ENCODE peak calls at places on chromosome 1, in ten cellular contexts. A is effector memory CD4-positive, alpha-beta T cell; S is cardiac muscle cell; C is CD8-positive, alpha-beta memory T cell; M is heart right ventricle; D is psoas muscle; N is CD8-positive, alpha-beta T cell; K is foreskin keratinocyte; E is DND-41; J is aorta. W is an unnamed sample.

GRCh38 chr1:33327587-33328325 is 6.9 kb upstream of the A3GALT2 start:
- DNase-seq in K (peak), E (no peak), D (peak), S (peak), A (no peak), C (no peak), J (peak), N (no peak), M (peak), W (peak)

GRCh38 chr1:14923400-14924011 is 230.0 kb upstream of the TMEM51 start:
- DNase-seq in K (no peak), N (no peak), S (no peak), C (no peak), A (no peak), E (no peak), M (no peak), J (no peak), D (no peak), W (no peak)

GRCh38 chr1:57894315-57894714 is 470.5 kb upstream of the DAB1 start:
- DNase-seq in N (no peak), A (no peak), E (no peak), S (no peak), M (no peak), D (no peak), J (no peak), K (peak), C (no peak), W (no peak)

GRCh38 chr1:175132456-175132855 is 60.1 kb downstream of the KIAA0040 start:
- DNase-seq in A (no peak), M (no peak), E (no peak), D (no peak), S (peak), J (no peak), K (no peak), N (no peak), C (no peak), W (no peak)

GRCh38 chr1:23796466-23797271 is 3.9 kb downstream of the GALE start:
- DNase-seq in E (no peak), S (no peak), M (no peak), A (no peak), K (no peak), D (no peak), C (no peak), J (no peak), N (no peak), W (peak)

GRCh38 chr1:13725714-13726175 is 25.8 kb downstream of the PRDM2 start:
- DNase-seq in A (peak), C (peak), J (no peak), K (no peak), S (peak), D (no peak), M (no peak), E (peak), N (peak), W (peak)

GRCh38 chr1:80047791-80048190 is 1041.3 kb upstream of the ADGRL4 start:
- DNase-seq in S (peak), N (no peak), D (no peak), E (no peak), A (no peak), M (no peak), J (no peak), C (no peak), K (no peak), W (no peak)

GRCh38 chr1:180951186-180951745 is 38.6 kb downstream of the KIAA1614 start:
- DNase-seq in J (peak), E (no peak), M (no peak), D (no peak), S (no peak), C (no peak), A (no peak), N (no peak), K (no peak), W (no peak)

GRCh38 chr1:200143347-200143746 is 115.8 kb downstream of the NR5A2 start:
- DNase-seq in C (no peak), M (no peak), E (no peak), D (no peak), S (no peak), J (no peak), N (no peak), A (no peak), K (no peak), W (no peak)

GRCh38 chr1:236893626-236894545 is 98.8 kb downstream of the MTR start:
- DNase-seq in S (no peak), A (no peak), E (no peak), D (no peak), J (no peak), M (no peak), C (no peak), N (no peak), K (no peak), W (no peak)

GRCh38 chr1:54153548-54154439 is 994 bp upstream of the CDCP2 start:
- DNase-seq in J (peak), M (no peak), N (no peak), K (peak), A (no peak), E (no peak), C (no peak), S (peak), D (peak), W (peak)

GRCh38 chr1:147579532-147580199 is 38.4 kb downstream of the BCL9 start:
- DNase-seq in A (no peak), N (no peak), D (no peak), E (no peak), M (no peak), S (peak), J (no peak), K (no peak), C (no peak), W (peak)

GRCh38 chr1:217493290-217493689 is 137.6 kb downstream of the GPATCH2 start:
- DNase-seq in K (peak), S (peak), M (no peak), N (no peak), E (no peak), C (no peak), J (no peak), D (no peak), A (no peak), W (no peak)

GRCh38 chr1:167797005-167797404 is 75.2 kb downstream of the MPZL1 start:
- DNase-seq in S (peak), C (no peak), N (no peak), E (peak), M (peak), J (peak), A (no peak), D (peak), K (peak), W (peak)

GRCh38 chr1:33599516-33600115 is 127.2 kb downstream of the ZSCAN20 start:
- DNase-seq in E (no peak), D (no peak), N (no peak), A (no peak), K (no peak), C (no peak), J (no peak), M (no peak), S (no peak), W (peak)

GRCh38 chr1:47435506-47436303 is 2.1 kb upstream of the FOXD2 start:
- DNase-seq in S (no peak), A (no peak), J (no peak), E (no peak), D (no peak), N (no peak), C (no peak), K (no peak), M (no peak), W (no peak)
- H3K27ac ChIP-seq in S (no peak), A (no peak), J (no peak), E (peak), D (no peak), N (no peak), C (no peak), K (no peak), M (no peak), W (no peak)

GRCh38 chr1:39102537-39103320 is 76.6 kb downstream of the NDUFS5 start:
- DNase-seq in D (no peak), J (no peak), E (peak), C (no peak), K (no peak), S (peak), M (peak), A (no peak), N (no peak), W (peak)

GRCh38 chr1:39105841-39106765 is 80.0 kb downstream of the NDUFS5 start:
- DNase-seq in E (peak), S (peak), A (no peak), N (no peak), J (peak), D (peak), C (peak), K (no peak), M (peak), W (peak)

GRCh38 chr1:39105061-39105840 is 79.1 kb downstream of the NDUFS5 start:
- DNase-seq in S (peak), N (peak), J (peak), D (peak), C (peak), A (peak), K (no peak), M (peak), E (peak), W (peak)

GRCh38 chr1:39104158-39105060 is 78.3 kb downstream of the NDUFS5 start:
- DNase-seq in M (no peak), A (no peak), J (peak), C (no peak), N (no peak), S (no peak), K (no peak), E (no peak), D (peak), W (peak)

DNA sequence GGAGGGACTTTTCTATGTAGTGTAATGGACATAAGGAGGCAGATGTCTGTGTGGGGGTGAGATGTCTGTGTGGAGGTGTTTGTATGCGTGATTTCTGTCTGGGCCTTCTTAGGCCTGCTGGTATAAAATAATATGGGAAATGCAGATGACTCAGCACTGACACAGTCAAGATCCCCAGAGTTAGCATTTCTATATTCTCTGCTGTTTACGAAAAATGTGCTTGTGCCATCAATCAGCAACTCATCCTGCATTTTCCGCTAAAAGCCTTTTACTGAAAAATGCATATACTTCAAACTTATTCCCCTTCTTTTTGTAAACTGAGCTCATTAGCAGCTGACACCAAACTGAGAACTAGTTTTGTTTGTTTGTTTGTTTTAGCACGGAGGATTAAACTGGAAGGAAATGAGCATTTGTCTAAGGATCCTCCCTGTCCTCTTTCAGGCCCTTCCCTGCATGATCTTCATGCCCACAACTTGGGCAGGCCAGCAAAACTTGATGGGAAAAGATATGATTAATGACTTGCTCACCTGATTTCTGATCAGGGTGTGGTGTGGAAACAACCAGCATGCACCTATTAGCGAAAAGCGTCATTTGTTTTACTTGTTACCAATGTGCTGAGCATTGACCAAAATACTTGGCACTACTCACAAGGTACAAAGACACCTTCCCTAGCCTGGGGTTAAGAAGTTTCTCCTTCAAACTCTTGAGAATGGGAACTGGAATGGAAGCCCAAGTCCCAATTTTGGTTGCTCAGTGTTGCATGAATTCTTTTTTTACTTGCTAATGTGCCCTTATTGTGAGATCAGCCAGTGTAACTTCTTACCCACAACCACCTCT is 77.4 kb downstream of the NDUFS5 start:
- DNase-seq in A (no peak), S (peak), C (no peak), J (no peak), M (no peak), N (no peak), K (peak), E (no peak), D (no peak), W (no peak)
- H3K27ac ChIP-seq in A (no peak), S (no peak), C (no peak), J (peak), M (no peak), N (no peak), K (peak), E (no peak), D (peak), W (no peak)

GRCh38 chr1:20751462-20751990 is 19.0 kb upstream of the SH2D5 start:
- DNase-seq in A (no peak), N (no peak), M (no peak), S (no peak), J (no peak), K (no peak), E (no peak), C (no peak), D (no peak), W (no peak)

GRCh38 chr1:20753589-20753988 is 21.1 kb upstream of the SH2D5 start:
- DNase-seq in A (no peak), E (no peak), N (no peak), K (peak), M (no peak), C (no peak), J (no peak), D (no peak), S (no peak), W (no peak)
- H3K27ac ChIP-seq in A (no peak), E (no peak), N (no peak), K (no peak), M (no peak), C (no peak), J (no peak), D (no peak), S (no peak), W (no peak)

GRCh38 chr1:30877205-30877912 is 31.2 kb downstream of the SDC3 start:
- DNase-seq in C (no peak), E (no peak), N (no peak), J (peak), S (peak), K (peak), A (no peak), D (peak), M (peak), W (no peak)

GRCh38 chr1:30876451-30877204 is 31.9 kb downstream of the SDC3 start:
- DNase-seq in E (no peak), J (no peak), A (no peak), D (no peak), K (no peak), N (no peak), M (no peak), S (no peak), C (no peak), W (no peak)

GRCh38 chr1:30878559-30878958 is 30.0 kb downstream of the SDC3 start:
- DNase-seq in C (no peak), S (no peak), D (no peak), K (no peak), E (no peak), M (no peak), A (no peak), J (no peak), N (no peak), W (no peak)

GRCh38 chr1:30879126-30879786 is 29.3 kb downstream of the SDC3 start:
- DNase-seq in D (no peak), J (no peak), K (no peak), C (no peak), S (no peak), A (no peak), E (no peak), N (no peak), M (no peak), W (no peak)

DNA sequence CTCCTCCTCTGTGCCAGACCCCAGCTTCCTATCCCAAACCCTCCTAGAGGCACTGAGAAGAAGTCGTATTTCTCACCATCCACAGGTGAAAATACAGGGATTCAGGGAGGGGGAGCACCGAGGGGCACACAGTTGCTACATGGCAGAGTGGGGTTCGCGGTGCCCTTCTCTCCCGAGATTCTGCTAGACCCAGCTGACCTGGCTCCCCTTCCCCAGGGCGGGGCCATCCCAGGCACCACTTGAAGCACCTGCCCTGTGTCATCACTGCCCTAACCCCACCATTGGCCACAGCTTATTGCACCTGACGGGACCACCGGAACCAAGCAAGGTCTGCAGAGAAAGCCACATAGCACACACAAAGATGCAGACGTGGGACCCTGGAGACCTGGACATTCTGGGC is 30.5 kb downstream of the SDC3 start:
- DNase-seq in K (no peak), N (no peak), J (no peak), M (no peak), E (no peak), S (no peak), D (no peak), A (no peak), C (no peak), W (no peak)
- H3K27ac ChIP-seq in K (no peak), N (no peak), J (no peak), M (no peak), E (no peak), S (no peak), D (no peak), A (no peak), C (no peak), W (no peak)

DNA sequence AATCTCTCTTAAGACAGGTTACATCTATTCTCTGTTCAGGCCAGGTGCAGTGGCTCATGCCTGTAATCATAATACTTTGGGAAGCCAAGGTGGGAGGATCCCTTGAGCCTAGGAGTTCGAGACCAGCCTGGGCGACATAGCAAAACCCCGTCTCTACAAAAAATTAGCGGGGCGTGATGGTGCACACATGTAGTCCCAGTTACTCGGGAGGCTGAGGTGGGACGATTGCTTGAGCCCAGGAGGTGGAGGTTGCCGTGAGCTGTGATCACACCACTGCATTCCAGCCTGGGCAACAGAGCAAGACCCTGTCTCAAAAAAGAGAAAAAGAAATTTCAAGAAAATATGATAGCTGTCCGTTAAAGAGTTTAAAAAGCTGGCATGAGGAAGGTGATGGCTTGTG is 43.0 kb downstream of the UBE4B start:
- DNase-seq in E (no peak), K (no peak), D (no peak), A (no peak), M (no peak), J (no peak), C (no peak), S (no peak), N (no peak), W (no peak)
- H3K27ac ChIP-seq in E (no peak), K (no peak), D (no peak), A (no peak), M (no peak), J (no peak), C (no peak), S (peak), N (no peak), W (no peak)

GRCh38 chr1:58896211-58897183 is 112.7 kb upstream of the JUN start:
- DNase-seq in N (no peak), S (no peak), J (no peak), K (no peak), C (no peak), A (no peak), D (peak), M (peak), E (no peak), W (peak)

GRCh38 chr1:58901008-58901407 is 117.2 kb upstream of the JUN start:
- DNase-seq in E (no peak), D (no peak), K (no peak), M (no peak), C (no peak), S (no peak), J (no peak), A (no peak), N (no peak), W (no peak)

GRCh38 chr1:58900401-58900800 is 116.6 kb upstream of the JUN start:
- DNase-seq in J (no peak), N (no peak), K (no peak), E (no peak), M (no peak), D (no peak), C (no peak), S (no peak), A (no peak), W (no peak)

GRCh38 chr1:58899581-58900271 is 115.9 kb upstream of the JUN start:
- DNase-seq in M (no peak), D (no peak), A (no peak), C (no peak), N (no peak), K (no peak), S (no peak), J (no peak), E (no peak), W (peak)

DNA sequence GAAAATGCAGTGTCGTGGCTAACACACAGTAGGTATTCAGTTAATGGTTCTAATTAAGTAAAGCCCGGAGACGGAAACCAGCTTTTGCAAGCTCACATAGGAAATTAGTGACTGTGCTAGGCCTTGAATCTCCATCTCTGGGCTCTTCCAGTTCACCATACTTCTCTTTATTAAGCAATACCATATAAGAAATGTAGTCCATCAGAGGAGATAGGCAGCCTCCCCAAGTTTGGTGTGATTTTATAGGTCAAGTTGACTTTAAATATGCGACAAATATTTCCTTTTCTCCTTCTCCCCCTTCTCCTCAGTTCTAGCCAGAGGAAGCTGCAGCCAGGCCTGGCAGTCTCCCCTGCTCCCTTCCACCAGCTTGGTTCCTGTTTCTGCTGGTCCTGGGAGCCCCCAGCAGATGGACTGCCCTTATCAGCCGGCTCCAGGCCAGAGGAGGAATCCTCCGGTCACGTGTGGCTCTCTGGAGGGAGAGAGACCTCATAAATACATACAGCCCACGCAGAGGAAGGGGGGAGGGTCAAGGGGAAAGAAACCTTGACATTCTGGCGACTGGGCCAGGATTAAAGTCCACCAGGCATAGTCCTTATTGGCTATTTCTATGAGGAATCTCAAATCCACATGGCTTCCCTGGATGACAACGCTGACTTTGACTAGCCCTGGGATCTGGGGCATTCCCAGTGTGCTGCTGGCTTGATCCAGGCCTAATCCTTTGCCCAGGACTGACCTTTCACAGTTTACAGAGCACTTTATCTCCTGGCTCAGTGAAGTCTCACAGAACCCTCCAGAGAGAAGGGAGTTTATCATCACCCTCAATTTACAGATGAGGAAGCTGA is 115.1 kb upstream of the JUN start:
- DNase-seq in J (no peak), M (peak), A (no peak), S (peak), N (no peak), C (no peak), D (peak), E (no peak), K (no peak), W (peak)
- H3K27ac ChIP-seq in J (no peak), M (peak), A (no peak), S (peak), N (no peak), C (peak), D (peak), E (no peak), K (no peak), W (peak)

DNA sequence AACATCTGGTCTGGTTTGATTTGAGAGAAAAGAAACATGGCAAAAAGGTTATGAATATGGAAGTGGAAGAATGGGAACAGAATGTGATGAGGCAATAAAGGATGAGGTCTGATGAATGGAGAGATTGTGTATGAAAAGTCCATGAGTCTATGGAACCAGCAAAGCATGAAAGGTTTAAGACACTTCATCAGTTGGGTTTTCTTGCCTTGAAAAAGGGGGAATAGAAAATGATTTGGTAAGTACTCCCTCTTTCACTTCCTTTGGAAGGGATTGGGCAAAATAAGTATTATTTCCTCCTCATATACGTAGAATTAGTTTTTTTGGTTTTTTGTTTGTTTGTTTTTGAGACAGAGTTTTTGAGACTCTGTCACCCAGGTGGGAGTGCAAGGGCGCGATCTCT is 155.8 kb downstream of the TRIM33 start:
- DNase-seq in K (no peak), N (no peak), C (no peak), A (no peak), M (no peak), E (no peak), S (no peak), D (no peak), J (no peak), W (no peak)
- H3K27ac ChIP-seq in K (no peak), N (no peak), C (no peak), A (no peak), M (no peak), E (no peak), S (no peak), D (no peak), J (no peak), W (no peak)

GRCh38 chr1:1348420-1349255 is 580 bp downstream of the DVL1 start:
- DNase-seq in C (no peak), M (no peak), D (no peak), E (no peak), A (no peak), K (no peak), S (peak), J (no peak), N (no peak), W (no peak)
- H3K27ac ChIP-seq in C (peak), M (peak), D (peak), E (peak), A (no peak), K (peak), S (peak), J (no peak), N (no peak), W (peak)

W was measured in small intestine.